ENCODE peak calls at places on chromosomes 2 and 18, in ten cellular contexts. One of them, this sample, is unnamed.

GRCh38 chr2:6877402-6878305 is at the start of gene RSAD2:
- DNase-seq in fibroblast of lung: peak; percentile 42
- DNase-seq in dorsolateral prefrontal cortex: no peak
- DNase-seq in cardiac muscle cell: no peak
- DNase-seq in pancreas: peak; percentile 31
- DNase-seq in heart right ventricle: peak; percentile 61
- DNase-seq in OCI-LY7: no peak
- DNase-seq in left ventricle myocardium inferior: no peak
- DNase-seq in choroid plexus epithelial cell: peak; percentile 79
- DNase-seq in tibial artery: no peak
- DNase-seq in this sample: peak; percentile 16

GRCh38 chr18:79816092-79816491 is 18.4 kb downstream of the KCNG2 start:
- DNase-seq in fibroblast of lung: no peak
- DNase-seq in dorsolateral prefrontal cortex: peak; percentile 4
- DNase-seq in cardiac muscle cell: no peak
- DNase-seq in pancreas: no peak
- DNase-seq in heart right ventricle: no peak
- DNase-seq in OCI-LY7: no peak
- DNase-seq in left ventricle myocardium inferior: no peak
- DNase-seq in choroid plexus epithelial cell: no peak
- DNase-seq in tibial artery: peak; percentile 17
- DNase-seq in this sample: no peak

GRCh38 chr2:173124441-173124840 is 48.8 kb downstream of the MAP3K20 start:
- DNase-seq in fibroblast of lung: peak; percentile 35
- DNase-seq in dorsolateral prefrontal cortex: no peak
- DNase-seq in cardiac muscle cell: peak; percentile 8
- DNase-seq in pancreas: no peak
- DNase-seq in heart right ventricle: peak; percentile 17
- DNase-seq in OCI-LY7: no peak
- DNase-seq in left ventricle myocardium inferior: no peak
- DNase-seq in choroid plexus epithelial cell: peak; percentile 56
- DNase-seq in tibial artery: no peak
- DNase-seq in this sample: no peak

GRCh38 chr18:76416935-76417334 is 78.1 kb downstream of the ZNF516 start:
- DNase-seq in fibroblast of lung: peak; percentile 68
- DNase-seq in dorsolateral prefrontal cortex: no peak
- DNase-seq in cardiac muscle cell: no peak
- DNase-seq in pancreas: no peak
- DNase-seq in heart right ventricle: no peak
- DNase-seq in OCI-LY7: no peak
- DNase-seq in left ventricle myocardium inferior: no peak
- DNase-seq in choroid plexus epithelial cell: peak; percentile 90
- DNase-seq in tibial artery: no peak
- DNase-seq in this sample: no peak

GRCh38 chr18:28078849-28079248 is 98.1 kb downstream of the CDH2 start:
- DNase-seq in fibroblast of lung: peak; percentile 84
- DNase-seq in dorsolateral prefrontal cortex: no peak
- DNase-seq in cardiac muscle cell: no peak
- DNase-seq in pancreas: no peak
- DNase-seq in heart right ventricle: no peak
- DNase-seq in OCI-LY7: no peak
- DNase-seq in left ventricle myocardium inferior: no peak
- DNase-seq in choroid plexus epithelial cell: no peak
- DNase-seq in tibial artery: no peak
- DNase-seq in this sample: no peak

GRCh38 chr2:171723724-171724683 is 36.7 kb downstream of the DYNC1I2 start:
- DNase-seq in fibroblast of lung: peak; percentile 50
- DNase-seq in dorsolateral prefrontal cortex: peak; percentile 51
- DNase-seq in cardiac muscle cell: peak; percentile 2
- DNase-seq in pancreas: no peak
- DNase-seq in heart right ventricle: no peak
- DNase-seq in OCI-LY7: no peak
- DNase-seq in left ventricle myocardium inferior: no peak
- DNase-seq in choroid plexus epithelial cell: peak; percentile 54
- DNase-seq in tibial artery: no peak
- DNase-seq in this sample: no peak

GRCh38 chr18:9741821-9742541 is 33.9 kb downstream of the RAB31 start:
- DNase-seq in fibroblast of lung: no peak
- DNase-seq in dorsolateral prefrontal cortex: no peak
- DNase-seq in cardiac muscle cell: peak; percentile 19
- DNase-seq in pancreas: no peak
- DNase-seq in heart right ventricle: no peak
- DNase-seq in OCI-LY7: no peak
- DNase-seq in left ventricle myocardium inferior: no peak
- DNase-seq in choroid plexus epithelial cell: peak; percentile 51
- DNase-seq in tibial artery: peak; percentile 71
- DNase-seq in this sample: no peak

GRCh38 chr18:24631238-24632025 is 171.0 kb downstream of the HRH4 start:
- DNase-seq in fibroblast of lung: peak; percentile 6
- DNase-seq in dorsolateral prefrontal cortex: peak; percentile 42
- DNase-seq in cardiac muscle cell: no peak
- DNase-seq in pancreas: peak; percentile 13
- DNase-seq in heart right ventricle: peak; percentile 45
- DNase-seq in OCI-LY7: no peak
- DNase-seq in left ventricle myocardium inferior: peak; percentile 22
- DNase-seq in choroid plexus epithelial cell: no peak
- DNase-seq in tibial artery: no peak
- DNase-seq in this sample: no peak

GRCh38 chr18:11663630-11664029 is 25.4 kb upstream of the GNAL start:
- DNase-seq in fibroblast of lung: no peak
- DNase-seq in dorsolateral prefrontal cortex: no peak
- DNase-seq in cardiac muscle cell: no peak
- DNase-seq in pancreas: no peak
- DNase-seq in heart right ventricle: no peak
- DNase-seq in OCI-LY7: no peak
- DNase-seq in left ventricle myocardium inferior: no peak
- DNase-seq in choroid plexus epithelial cell: no peak
- DNase-seq in tibial artery: no peak
- DNase-seq in this sample: no peak

GRCh38 chr2:174787485-174788205 is 23.4 kb upstream of the CHRNA1 start:
- DNase-seq in fibroblast of lung: peak; percentile 100
- DNase-seq in dorsolateral prefrontal cortex: peak; percentile 80
- DNase-seq in cardiac muscle cell: no peak
- DNase-seq in pancreas: no peak
- DNase-seq in heart right ventricle: no peak
- DNase-seq in OCI-LY7: no peak
- DNase-seq in left ventricle myocardium inferior: no peak
- DNase-seq in choroid plexus epithelial cell: peak; percentile 100
- DNase-seq in tibial artery: no peak
- DNase-seq in this sample: no peak

GRCh38 chr2:150339951-150340350 is 147.5 kb downstream of the RND3 start:
- DNase-seq in fibroblast of lung: peak; percentile 38
- DNase-seq in dorsolateral prefrontal cortex: no peak
- DNase-seq in cardiac muscle cell: no peak
- DNase-seq in pancreas: no peak
- DNase-seq in heart right ventricle: no peak
- DNase-seq in OCI-LY7: no peak
- DNase-seq in left ventricle myocardium inferior: no peak
- DNase-seq in choroid plexus epithelial cell: peak; percentile 15
- DNase-seq in tibial artery: no peak
- DNase-seq in this sample: no peak

GRCh38 chr18:59249186-59249774 is 24.0 kb downstream of the RAX start:
- DNase-seq in fibroblast of lung: peak; percentile 64
- DNase-seq in dorsolateral prefrontal cortex: peak; percentile 57
- DNase-seq in cardiac muscle cell: peak; percentile 76
- DNase-seq in pancreas: no peak
- DNase-seq in heart right ventricle: peak; percentile 42
- DNase-seq in OCI-LY7: peak; percentile 23
- DNase-seq in left ventricle myocardium inferior: no peak
- DNase-seq in choroid plexus epithelial cell: peak; percentile 93
- DNase-seq in tibial artery: no peak
- DNase-seq in this sample: peak; percentile 62

GRCh38 chr2:62774555-62775366 is 69.2 kb downstream of the EHBP1 start:
- DNase-seq in fibroblast of lung: peak; percentile 70
- DNase-seq in dorsolateral prefrontal cortex: no peak
- DNase-seq in cardiac muscle cell: peak; percentile 57
- DNase-seq in pancreas: no peak
- DNase-seq in heart right ventricle: no peak
- DNase-seq in OCI-LY7: peak; percentile 47
- DNase-seq in left ventricle myocardium inferior: no peak
- DNase-seq in choroid plexus epithelial cell: peak; percentile 70
- DNase-seq in tibial artery: no peak
- DNase-seq in this sample: peak; percentile 41

GRCh38 chr2:29134933-29135332 is 19.7 kb downstream of the CLIP4 start:
- DNase-seq in fibroblast of lung: no peak
- DNase-seq in dorsolateral prefrontal cortex: no peak
- DNase-seq in cardiac muscle cell: no peak
- DNase-seq in pancreas: no peak
- DNase-seq in heart right ventricle: no peak
- DNase-seq in OCI-LY7: no peak
- DNase-seq in left ventricle myocardium inferior: no peak
- DNase-seq in choroid plexus epithelial cell: no peak
- DNase-seq in tibial artery: no peak
- DNase-seq in this sample: no peak

GRCh38 chr18:13513015-13513414 is 213.3 kb downstream of the FAM210A start:
- DNase-seq in fibroblast of lung: peak; percentile 48
- DNase-seq in dorsolateral prefrontal cortex: no peak
- DNase-seq in cardiac muscle cell: peak; percentile 77
- DNase-seq in pancreas: no peak
- DNase-seq in heart right ventricle: peak; percentile 25
- DNase-seq in OCI-LY7: no peak
- DNase-seq in left ventricle myocardium inferior: no peak
- DNase-seq in choroid plexus epithelial cell: peak; percentile 23
- DNase-seq in tibial artery: no peak
- DNase-seq in this sample: no peak

DNA sequence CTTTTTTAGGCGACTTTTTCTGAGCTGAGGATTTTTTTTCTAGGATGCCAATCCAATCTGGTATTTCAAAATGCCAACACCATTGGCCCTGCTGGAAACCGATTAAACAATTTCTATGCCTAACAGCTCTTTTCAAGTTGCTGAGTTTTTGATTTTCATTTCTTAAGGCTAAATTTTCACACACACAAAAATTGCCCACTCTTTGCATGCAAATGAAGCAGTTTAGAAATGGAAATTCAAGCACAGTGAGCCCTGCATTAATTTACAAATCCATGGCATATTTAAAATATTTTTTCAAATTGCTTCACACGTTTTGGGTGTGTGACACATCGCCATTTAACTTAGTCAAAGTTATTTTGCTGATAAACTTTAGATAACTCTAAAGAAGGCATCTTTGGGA is 184.8 kb downstream of the TXNL1 start:
- DNase-seq in fibroblast of lung: no peak
- DNase-seq in dorsolateral prefrontal cortex: no peak
- DNase-seq in cardiac muscle cell: no peak
- DNase-seq in pancreas: no peak
- DNase-seq in heart right ventricle: no peak
- DNase-seq in OCI-LY7: no peak
- DNase-seq in left ventricle myocardium inferior: no peak
- DNase-seq in choroid plexus epithelial cell: no peak
- DNase-seq in tibial artery: no peak
- DNase-seq in this sample: no peak
- H3K4me3 ChIP-seq in fibroblast of lung: no peak overlapping the region
- H3K4me3 ChIP-seq in dorsolateral prefrontal cortex: no peak overlapping the region
- H3K4me3 ChIP-seq in cardiac muscle cell: no peak overlapping the region
- H3K4me3 ChIP-seq in pancreas: no peak overlapping the region
- H3K4me3 ChIP-seq in heart right ventricle: no peak overlapping the region
- H3K4me3 ChIP-seq in OCI-LY7: no peak overlapping the region
- H3K4me3 ChIP-seq in left ventricle myocardium inferior: no peak overlapping the region
- H3K4me3 ChIP-seq in choroid plexus epithelial cell: no peak overlapping the region
- H3K4me3 ChIP-seq in tibial artery: no peak overlapping the region
- H3K4me3 ChIP-seq in this sample: no peak overlapping the region

GRCh38 chr2:22616031-22616430 is 768.9 kb upstream of the KLHL29 start:
- DNase-seq in fibroblast of lung: no peak
- DNase-seq in dorsolateral prefrontal cortex: no peak
- DNase-seq in cardiac muscle cell: no peak
- DNase-seq in pancreas: no peak
- DNase-seq in heart right ventricle: no peak
- DNase-seq in OCI-LY7: no peak
- DNase-seq in left ventricle myocardium inferior: no peak
- DNase-seq in choroid plexus epithelial cell: no peak
- DNase-seq in tibial artery: no peak
- DNase-seq in this sample: no peak
- TF ChIP-seq CTCF in fibroblast of lung: no peak
- TF ChIP-seq CTCF in dorsolateral prefrontal cortex: no peak
- TF ChIP-seq CTCF in cardiac muscle cell: no peak
- TF ChIP-seq CTCF in pancreas: no peak
- TF ChIP-seq CTCF in heart right ventricle: no peak
- TF ChIP-seq CTCF in OCI-LY7: no peak
- TF ChIP-seq CTCF in left ventricle myocardium inferior: no peak
- TF ChIP-seq CTCF in choroid plexus epithelial cell: no peak
- TF ChIP-seq CTCF in tibial artery: no peak
- TF ChIP-seq CTCF in this sample: no peak

DNA sequence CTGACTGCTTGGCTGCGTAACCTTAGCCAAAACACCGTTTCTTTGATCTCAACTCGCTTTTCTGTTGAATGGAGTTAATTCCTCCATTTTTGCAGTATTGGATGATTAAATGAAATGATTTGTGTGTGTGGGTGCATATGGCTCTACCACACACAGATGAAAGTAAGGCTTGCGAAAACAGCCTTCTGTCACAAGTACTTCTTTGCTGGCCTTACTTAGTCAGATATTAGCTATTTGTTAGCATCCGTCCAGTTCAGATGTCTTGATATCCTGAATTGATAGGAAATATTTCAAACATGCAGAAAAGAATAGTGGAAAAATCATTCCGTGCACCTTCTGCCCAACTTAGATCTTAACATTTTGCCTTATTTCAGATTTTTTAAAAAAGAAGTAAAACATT is 21.8 kb downstream of the NCOA1 start:
- DNase-seq in fibroblast of lung: peak; percentile 45
- DNase-seq in dorsolateral prefrontal cortex: no peak
- DNase-seq in cardiac muscle cell: no peak
- DNase-seq in pancreas: no peak
- DNase-seq in heart right ventricle: no peak
- DNase-seq in OCI-LY7: no peak
- DNase-seq in left ventricle myocardium inferior: no peak
- DNase-seq in choroid plexus epithelial cell: peak; percentile 23
- DNase-seq in tibial artery: no peak
- DNase-seq in this sample: no peak
- H3K4me3 ChIP-seq in fibroblast of lung: no peak overlapping the region
- H3K4me3 ChIP-seq in dorsolateral prefrontal cortex: no peak overlapping the region
- H3K4me3 ChIP-seq in cardiac muscle cell: no peak overlapping the region
- H3K4me3 ChIP-seq in pancreas: no peak overlapping the region
- H3K4me3 ChIP-seq in heart right ventricle: peak overlapping the region; percentile 8
- H3K4me3 ChIP-seq in OCI-LY7: no peak overlapping the region
- H3K4me3 ChIP-seq in left ventricle myocardium inferior: peak overlapping the region; percentile 41
- H3K4me3 ChIP-seq in choroid plexus epithelial cell: no peak overlapping the region
- H3K4me3 ChIP-seq in tibial artery: no peak overlapping the region
- H3K4me3 ChIP-seq in this sample: no peak overlapping the region

GRCh38 chr2:82797469-82797868 is 1661.6 kb downstream of the SUCLG1 start:
- DNase-seq in fibroblast of lung: no peak
- DNase-seq in dorsolateral prefrontal cortex: no peak
- DNase-seq in cardiac muscle cell: no peak
- DNase-seq in pancreas: no peak
- DNase-seq in heart right ventricle: peak; percentile 5
- DNase-seq in OCI-LY7: no peak
- DNase-seq in left ventricle myocardium inferior: no peak
- DNase-seq in choroid plexus epithelial cell: no peak
- DNase-seq in tibial artery: no peak
- DNase-seq in this sample: no peak

DNA sequence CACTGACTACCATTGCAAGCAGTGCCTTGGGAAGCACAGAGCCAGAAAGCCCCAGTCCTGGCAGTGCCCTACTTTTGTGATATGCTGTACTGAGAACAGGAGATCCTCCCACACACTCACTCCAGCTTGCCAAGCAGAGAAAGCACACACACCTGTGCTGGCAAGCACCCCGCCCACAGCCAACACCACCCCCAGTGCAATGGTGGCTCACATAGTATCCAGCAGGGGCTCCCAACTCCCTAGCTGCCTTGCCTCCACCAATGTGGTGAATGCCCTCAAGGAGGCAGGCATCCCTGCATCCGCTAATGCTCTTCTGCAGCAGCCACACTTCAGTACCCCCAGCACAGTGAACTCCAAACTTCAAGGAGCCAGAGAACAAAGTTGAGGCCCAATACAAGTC is 1655.8 kb downstream of the SUCLG1 start:
- DNase-seq in fibroblast of lung: no peak
- DNase-seq in dorsolateral prefrontal cortex: no peak
- DNase-seq in cardiac muscle cell: no peak
- DNase-seq in pancreas: no peak
- DNase-seq in heart right ventricle: no peak
- DNase-seq in OCI-LY7: no peak
- DNase-seq in left ventricle myocardium inferior: no peak
- DNase-seq in choroid plexus epithelial cell: no peak
- DNase-seq in tibial artery: no peak
- DNase-seq in this sample: no peak
- TF ChIP-seq CTCF in fibroblast of lung: no peak
- TF ChIP-seq CTCF in dorsolateral prefrontal cortex: no peak
- TF ChIP-seq CTCF in cardiac muscle cell: no peak
- TF ChIP-seq CTCF in pancreas: no peak
- TF ChIP-seq CTCF in heart right ventricle: no peak
- TF ChIP-seq CTCF in OCI-LY7: no peak
- TF ChIP-seq CTCF in left ventricle myocardium inferior: no peak
- TF ChIP-seq CTCF in choroid plexus epithelial cell: no peak
- TF ChIP-seq CTCF in tibial artery: no peak
- TF ChIP-seq CTCF in this sample: no peak

This sample was measured in GM12865.